ENCODE peak calls at places on chromosomes 6 and 20, in ten cellular contexts. R is A549; Z is Peyer's patch; Q is left ventricle myocardium inferior; N is CD8-positive, alpha-beta T cell; L is aorta; H is lung; S is effector memory CD4-positive, alpha-beta T cell; P is mucosa of descending colon; I is small intestine. Y is an unnamed sample.
A peak's percentile ranks its signal among the peaks of the same experiment; 100 is the strongest.

GRCh38 chr20:371755-372542 is 8.6 kb upstream of the TRIB3 start:
- DNase-seq in R (peak; percentile 96), Z (peak; percentile 76), Q (no peak), N (no peak), L (peak; percentile 72), H (peak; percentile 92), S (no peak), P (peak; percentile 62), I (peak; percentile 29), Y (no peak)

GRCh38 chr20:60820149-60820548 is 431.9 kb upstream of the CDH4 start:
- DNase-seq in R (no peak), Z (no peak), Q (no peak), N (no peak), L (no peak), H (no peak), S (no peak), P (no peak), I (no peak), Y (no peak)

GRCh38 chr20:58649288-58650180 is 1.5 kb upstream of the STX16 start:
- DNase-seq in R (no peak), Z (peak; percentile 69), Q (peak; percentile 39), N (peak; percentile 72), L (no peak), H (no peak), S (no peak), P (peak; percentile 64), I (peak; percentile 21), Y (peak; percentile 24)

GRCh38 chr6:2952557-2953095 is 18.7 kb downstream of the SERPINB6 start:
- DNase-seq in R (peak; percentile 93), Z (peak; percentile 91), Q (peak; percentile 77), N (peak; percentile 70), L (peak; percentile 80), H (peak; percentile 81), S (no peak), P (peak; percentile 85), I (peak; percentile 94), Y (peak; percentile 70)

GRCh38 chr6:2990179-2990931 is 9.3 kb upstream of the NQO2 start:
- DNase-seq in R (no peak), Z (peak; percentile 70), Q (no peak), N (peak; percentile 60), L (no peak), H (peak; percentile 50), S (no peak), P (no peak), I (peak; percentile 72), Y (no peak)

GRCh38 chr20:52490715-52491430 is 299.3 kb upstream of the ZFP64 start:
- DNase-seq in R (peak; percentile 42), Z (no peak), Q (no peak), N (no peak), L (no peak), H (no peak), S (no peak), P (no peak), I (no peak), Y (no peak)

GRCh38 chr6:73388433-73388799 is 6.2 kb upstream of the DDX43 start:
- DNase-seq in R (no peak), Z (no peak), Q (no peak), N (no peak), L (no peak), H (no peak), S (no peak), P (no peak), I (no peak), Y (no peak)

GRCh38 chr6:121222656-121223055 is 111.6 kb downstream of the TBC1D32 start:
- DNase-seq in R (peak; percentile 7), Z (no peak), Q (no peak), N (no peak), L (no peak), H (no peak), S (no peak), P (no peak), I (no peak), Y (no peak)

GRCh38 chr6:103838457-103838856 is 1021.3 kb downstream of the HACE1 start:
- DNase-seq in R (no peak), Z (no peak), Q (no peak), N (no peak), L (no peak), H (no peak), S (no peak), P (no peak), I (no peak), Y (no peak)

DNA sequence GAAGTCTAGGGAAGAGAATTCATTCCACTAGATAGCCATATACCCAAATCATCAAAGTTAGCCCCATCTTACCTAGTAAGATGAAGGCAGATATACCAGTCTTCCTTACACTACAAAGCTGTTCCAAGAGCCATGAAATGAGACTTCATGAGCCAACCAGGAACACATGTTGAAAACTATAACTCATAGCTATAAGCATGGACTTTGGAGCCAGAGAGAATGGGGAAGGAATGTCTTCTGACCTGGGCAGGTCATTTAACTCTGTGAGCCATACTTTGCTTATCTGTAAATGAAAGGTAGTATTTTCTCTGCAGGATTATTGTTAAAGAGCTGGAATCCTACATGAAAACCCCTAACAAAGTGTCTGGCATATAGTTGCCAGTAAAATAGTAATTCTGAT is 27.3 kb downstream of the ADGRF5 start:
- DNase-seq in R (no peak), Z (peak; percentile 50), Q (no peak), N (no peak), L (no peak), H (no peak), S (no peak), P (no peak), I (peak; percentile 92), Y (no peak)
- H3K4me1 ChIP-seq in R (no peaks in the 10 kb centered on the region), Z (no peaks in the 10 kb centered on the region), Q (peaks cover 65% of the 10 kb centered on the region), N (no peaks in the 10 kb centered on the region), L (no peaks in the 10 kb centered on the region), H (peaks cover 14% of the 10 kb centered on the region), S (no peaks in the 10 kb centered on the region), P (no peaks in the 10 kb centered on the region), I (peaks cover 3% of the 10 kb centered on the region), Y (no peaks in the 10 kb centered on the region)

DNA sequence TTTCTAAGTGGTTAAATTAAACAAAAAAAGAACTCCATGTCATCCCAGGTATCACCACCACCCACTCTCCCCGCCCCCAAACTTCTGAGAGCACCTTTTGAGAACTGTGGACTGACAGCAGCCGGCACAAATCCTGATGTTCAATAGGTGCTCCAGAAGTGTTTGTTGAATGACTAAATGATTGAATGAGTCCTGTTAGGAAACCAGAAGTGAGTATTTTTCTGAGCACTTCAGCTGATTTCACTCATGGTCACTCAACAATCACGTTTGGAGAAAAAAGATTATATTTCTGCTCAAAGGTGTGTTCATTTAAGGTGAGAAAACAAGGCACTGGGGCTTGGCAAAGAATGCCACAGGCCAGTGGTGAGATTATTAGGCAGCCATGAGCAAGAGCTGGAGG is 6.2 kb upstream of the HNF4A start:
- DNase-seq in R (no peak), Z (no peak), Q (no peak), N (no peak), L (no peak), H (no peak), S (no peak), P (no peak), I (no peak), Y (no peak)
- H3K4me1 ChIP-seq in R (no peaks in the 10 kb centered on the region), Z (no peaks in the 10 kb centered on the region), Q (no peaks in the 10 kb centered on the region), N (no peaks in the 10 kb centered on the region), L (no peaks in the 10 kb centered on the region), H (no peaks in the 10 kb centered on the region), S (no peaks in the 10 kb centered on the region), P (peaks cover 12% of the 10 kb centered on the region), I (no peaks in the 10 kb centered on the region), Y (peaks cover 2% of the 10 kb centered on the region)

GRCh38 chr6:139832493-139832892 is 458.0 kb upstream of the CITED2 start:
- DNase-seq in R (no peak), Z (no peak), Q (no peak), N (no peak), L (no peak), H (no peak), S (no peak), P (no peak), I (no peak), Y (no peak)
- H3K4me1 ChIP-seq in R (no peaks in the 10 kb centered on the region), Z (no peaks in the 10 kb centered on the region), Q (peaks cover 14% of the 10 kb centered on the region), N (no peaks in the 10 kb centered on the region), L (no peaks in the 10 kb centered on the region), H (no peaks in the 10 kb centered on the region), S (no peaks in the 10 kb centered on the region), P (no peaks in the 10 kb centered on the region), I (no peaks in the 10 kb centered on the region), Y (peaks cover 3% of the 10 kb centered on the region)

GRCh38 chr6:144896876-144897275 is 611.7 kb downstream of the UTRN start:
- DNase-seq in R (no peak), Z (no peak), Q (no peak), N (no peak), L (no peak), H (no peak), S (no peak), P (no peak), I (no peak), Y (no peak)
- H3K4me1 ChIP-seq in R (peaks cover 45% of the 10 kb centered on the region), Z (no peaks in the 10 kb centered on the region), Q (no peaks in the 10 kb centered on the region), N (no peaks in the 10 kb centered on the region), L (no peaks in the 10 kb centered on the region), H (no peaks in the 10 kb centered on the region), S (no peaks in the 10 kb centered on the region), P (no peaks in the 10 kb centered on the region), I (no peaks in the 10 kb centered on the region), Y (peaks cover 8% of the 10 kb centered on the region)

GRCh38 chr6:63121166-63121565 is 90.1 kb upstream of the FKBP1C start:
- DNase-seq in R (peak; percentile 12), Z (no peak), Q (no peak), N (no peak), L (no peak), H (no peak), S (no peak), P (no peak), I (no peak), Y (no peak)
- H3K4me1 ChIP-seq in R (no peaks in the 10 kb centered on the region), Z (no peaks in the 10 kb centered on the region), Q (no peaks in the 10 kb centered on the region), N (no peaks in the 10 kb centered on the region), L (no peaks in the 10 kb centered on the region), H (no peaks in the 10 kb centered on the region), S (no peaks in the 10 kb centered on the region), P (no peaks in the 10 kb centered on the region), I (no peaks in the 10 kb centered on the region), Y (no peaks in the 10 kb centered on the region)

GRCh38 chr6:44179072-44179536 is 20.5 kb downstream of the CAPN11 start:
- DNase-seq in R (no peak), Z (no peak), Q (no peak), N (no peak), L (no peak), H (no peak), S (no peak), P (no peak), I (no peak), Y (no peak)
- H3K4me1 ChIP-seq in R (peaks cover 5% of the 10 kb centered on the region), Z (no peaks in the 10 kb centered on the region), Q (peaks cover 40% of the 10 kb centered on the region), N (peaks cover 11% of the 10 kb centered on the region), L (no peaks in the 10 kb centered on the region), H (peaks cover 3% of the 10 kb centered on the region), S (peaks cover 6% of the 10 kb centered on the region), P (no peaks in the 10 kb centered on the region), I (no peaks in the 10 kb centered on the region), Y (peaks cover 9% of the 10 kb centered on the region)

DNA sequence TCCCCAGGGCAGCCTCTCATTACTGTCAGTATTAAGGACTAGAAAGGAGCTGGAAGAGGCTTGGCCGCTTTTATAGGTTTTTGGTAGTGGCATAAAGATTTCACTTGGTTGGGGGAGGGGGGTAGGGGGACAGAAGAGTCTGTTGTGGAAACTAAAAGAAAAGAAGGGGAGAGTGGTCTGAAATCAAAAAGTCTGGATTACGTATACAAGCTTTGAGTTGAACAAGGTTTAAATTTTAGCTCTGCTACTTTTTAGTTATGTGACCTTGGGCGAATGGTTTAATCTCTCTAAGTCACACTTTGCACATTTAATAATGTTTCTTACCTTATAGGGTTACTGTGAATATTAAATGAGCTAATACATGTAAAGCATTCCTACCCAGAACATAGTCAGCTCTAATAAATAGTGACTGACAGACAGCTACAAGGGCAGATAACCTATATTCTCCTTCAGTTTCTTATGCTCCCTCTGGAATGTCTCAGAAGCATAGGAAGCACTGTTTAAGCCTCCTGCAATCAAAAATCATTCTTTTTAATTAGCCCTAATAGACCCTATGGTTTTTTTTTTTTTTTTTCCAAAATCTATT is 3.6 kb downstream of the SGK1 start:
- DNase-seq in R (no peak), Z (no peak), Q (no peak), N (no peak), L (no peak), H (no peak), S (no peak), P (no peak), I (no peak), Y (no peak)
- H3K4me1 ChIP-seq in R (peaks cover 9% of the 10 kb centered on the region), Z (no peaks in the 10 kb centered on the region), Q (peaks cover 21% of the 10 kb centered on the region), N (peaks cover 7% of the 10 kb centered on the region), L (no peaks in the 10 kb centered on the region), H (no peaks in the 10 kb centered on the region), S (no peaks in the 10 kb centered on the region), P (no peaks in the 10 kb centered on the region), I (no peaks in the 10 kb centered on the region), Y (no peaks in the 10 kb centered on the region)